ENCODE peak calls at places on chromosomes 6 and 20, in ten cellular contexts. B, G, K, W, V, T, J, C, H and Q are unnamed samples. For H3K4me1, the result is how much of the 10 kb centered on the place peaks cover.

GRCh38 chr20:49935746-49936152 is 448 bp upstream of the RNF114 start:
- DNase-seq in W (no peak), G (no peak), B (no peak), K (no peak), C (no peak), H (no peak), V (no peak), T (no peak), J (no peak), Q (peak)

GRCh38 chr6:30743099-30744053 is 889 bp upstream of the FLOT1 start:
- DNase-seq in W (no peak), J (peak), K (no peak), B (no peak), V (no peak), C (peak), H (no peak), T (no peak), G (peak), Q (no peak)

GRCh38 chr6:83958250-83958685 is 75.3 kb upstream of the MRAP2 start:
- DNase-seq in T (no peak), G (no peak), W (peak), V (peak), J (no peak), K (no peak), H (no peak), B (no peak), C (peak), Q (no peak)

GRCh38 chr6:156662025-156662445 is 115.1 kb upstream of the ARID1B start:
- DNase-seq in J (no peak), T (no peak), W (no peak), C (no peak), V (no peak), B (peak), G (no peak), H (peak), K (no peak), Q (peak)

GRCh38 chr20:26214991-26215390 is 518.3 kb upstream of the ZNF337 start:
- DNase-seq in B (no peak), K (no peak), C (peak), J (no peak), V (no peak), W (no peak), G (no peak), T (no peak), H (no peak), Q (no peak)

GRCh38 chr6:11381801-11382513 is 149.5 kb upstream of the NEDD9 start:
- DNase-seq in J (no peak), G (peak), B (no peak), C (no peak), W (no peak), H (no peak), K (peak), V (no peak), T (no peak), Q (peak)

GRCh38 chr20:9388160-9388825 is 126.1 kb upstream of the LAMP5 start:
- DNase-seq in W (no peak), K (no peak), G (no peak), B (no peak), C (no peak), V (no peak), H (no peak), T (no peak), J (no peak), Q (no peak)

GRCh38 chr20:58130156-58130555 is 98.3 kb downstream of the ANKRD60 start:
- DNase-seq in C (no peak), W (no peak), J (peak), G (no peak), K (no peak), H (peak), V (no peak), T (no peak), B (no peak), Q (no peak)

GRCh38 chr6:25359191-25359861 is 80.2 kb downstream of the CARMIL1 start:
- DNase-seq in K (peak), B (no peak), T (peak), V (peak), J (peak), C (peak), W (peak), G (no peak), H (peak), Q (no peak)

GRCh38 chr6:25147191-25147590 is 132.0 kb upstream of the CARMIL1 start:
- DNase-seq in K (no peak), T (no peak), C (no peak), H (no peak), V (no peak), W (no peak), J (no peak), G (no peak), B (no peak), Q (peak)

GRCh38 chr20:59682603-59683002 is 78.3 kb downstream of the PHACTR3 start:
- DNase-seq in K (no peak), B (no peak), T (no peak), V (no peak), H (no peak), C (no peak), W (no peak), G (no peak), J (no peak), Q (no peak)

GRCh38 chr6:127854009-127854408 is 46.8 kb downstream of the THEMIS start:
- DNase-seq in V (no peak), C (no peak), G (no peak), K (no peak), T (no peak), J (no peak), H (no peak), W (no peak), B (no peak), Q (no peak)

GRCh38 chr6:116682334-116682712 is 1.3 kb downstream of the KPNA5 start:
- DNase-seq in W (peak), G (peak), H (no peak), J (no peak), K (no peak), T (no peak), C (peak), V (no peak), B (no peak), Q (peak)

GRCh38 chr6:69913361-69913760 is 47.0 kb downstream of the COL19A1 start:
- DNase-seq in K (no peak), J (no peak), T (no peak), C (no peak), H (no peak), W (no peak), G (no peak), B (no peak), V (no peak), Q (no peak)

GRCh38 chr6:119524410-119524809 is 174.8 kb upstream of the MAN1A1 start:
- DNase-seq in K (no peak), W (no peak), V (no peak), G (no peak), T (no peak), B (no peak), C (no peak), H (no peak), J (no peak), Q (peak)

GRCh38 chr6:155399062-155399746 is 56.4 kb downstream of the NOX3 start:
- DNase-seq in J (no peak), T (no peak), K (no peak), G (no peak), B (no peak), C (no peak), W (no peak), V (no peak), H (no peak), Q (no peak)

GRCh38 chr20:19137641-19138040 is 74.8 kb upstream of the SLC24A3 start:
- DNase-seq in K (no peak), B (no peak), G (no peak), C (no peak), W (no peak), J (no peak), V (no peak), H (no peak), T (no peak), Q (no peak)

GRCh38 chr20:35314460-35315198 is 22.4 kb upstream of the FAM83C start:
- DNase-seq in V (no peak), W (peak), G (no peak), T (no peak), C (no peak), K (no peak), J (no peak), B (no peak), H (no peak), Q (no peak)
- H3K4me1 ChIP-seq in V (under half), W (half or more), G (under half), T (under half), C (under half), K (under half), J (under half), B (under half), H (under half), Q (under half)

GRCh38 chr20:21102252-21102609 is 3.9 kb downstream of the LINC00237 start:
- DNase-seq in K (no peak), V (no peak), T (no peak), B (no peak), C (no peak), J (no peak), W (no peak), H (peak), G (no peak), Q (no peak)
- H3K4me1 ChIP-seq in K (under half), V (under half), T (under half), B (under half), C (under half), J (under half), W (under half), H (half or more), G (under half), Q (under half)

DNA sequence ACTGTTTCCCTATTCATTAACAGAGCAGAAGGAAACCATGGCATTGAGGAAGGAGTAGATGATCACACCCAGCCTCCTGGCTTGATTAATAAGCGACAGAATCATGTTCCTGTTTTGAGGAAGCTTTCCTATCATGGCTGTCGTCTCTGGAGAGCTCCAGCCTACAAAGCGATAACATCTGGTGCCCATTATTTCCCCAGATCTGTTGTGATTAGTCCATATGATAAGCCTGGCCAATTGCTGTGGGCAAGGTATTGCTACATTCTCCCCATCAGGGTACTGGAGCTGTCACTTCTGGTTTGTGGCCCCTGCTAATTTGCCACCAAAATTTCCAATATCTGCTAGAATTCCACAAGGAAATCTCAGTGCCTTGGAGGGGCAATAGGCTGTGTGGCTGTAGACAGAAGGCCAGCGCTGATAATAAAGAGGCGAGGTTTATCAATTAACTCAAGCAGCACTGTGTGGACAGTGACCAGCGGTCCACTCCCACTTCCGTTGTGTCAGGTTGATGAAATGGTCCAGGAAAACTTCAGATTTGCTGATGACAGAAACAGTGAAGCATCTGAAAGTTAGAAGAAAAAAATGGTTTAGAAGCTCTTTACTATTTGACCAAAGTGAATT is 66.4 kb downstream of the OLIG3 start:
- DNase-seq in C (no peak), V (no peak), H (no peak), B (no peak), W (no peak), J (no peak), T (no peak), K (no peak), G (no peak), Q (no peak)
- H3K4me1 ChIP-seq in C (under half), V (under half), H (under half), B (under half), W (under half), J (under half), T (under half), K (under half), G (under half), Q (half or more)

DNA sequence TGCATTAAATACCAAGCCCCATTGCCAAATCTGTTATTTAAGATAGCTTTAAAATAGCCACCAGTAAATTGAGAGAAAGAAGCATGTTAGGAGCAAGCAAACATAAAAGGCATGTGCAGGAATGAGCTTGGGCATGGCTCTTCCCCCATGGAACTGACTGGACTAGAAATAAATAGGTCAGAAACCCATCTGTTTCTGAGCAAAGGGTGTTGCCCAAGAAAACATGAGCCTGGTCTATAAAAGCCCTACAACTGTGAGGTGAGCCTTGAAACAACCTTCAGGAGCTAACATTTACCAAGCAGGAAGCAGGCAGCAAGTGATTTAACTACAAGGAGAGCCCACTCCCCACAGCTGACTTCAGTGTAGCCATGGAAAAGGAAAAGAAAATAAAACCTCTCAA is 126.3 kb downstream of the C6orf118 start:
- DNase-seq in C (no peak), H (no peak), J (no peak), G (no peak), W (no peak), B (no peak), T (no peak), V (no peak), K (no peak), Q (no peak)
- H3K4me1 ChIP-seq in C (under half), H (under half), J (under half), G (under half), W (under half), B (under half), T (under half), V (under half), K (under half), Q (under half)

GRCh38 chr6:129696028-129696418 is 14.0 kb downstream of the ARHGAP18 start:
- DNase-seq in T (no peak), V (no peak), C (no peak), K (no peak), J (no peak), B (no peak), W (no peak), G (no peak), H (no peak), Q (no peak)
- H3K4me1 ChIP-seq in T (under half), V (under half), C (under half), K (under half), J (under half), B (under half), W (under half), G (under half), H (under half), Q (under half)

GRCh38 chr6:6683964-6684363 is 95.4 kb downstream of the LY86 start:
- DNase-seq in V (no peak), H (no peak), K (no peak), J (no peak), W (no peak), T (no peak), B (no peak), G (no peak), C (no peak), Q (no peak)

GRCh38 chr6:6679633-6680032 is 91.1 kb downstream of the LY86 start:
- DNase-seq in W (no peak), K (no peak), V (no peak), C (no peak), T (no peak), J (no peak), B (no peak), G (no peak), H (no peak), Q (no peak)

GRCh38 chr6:6680524-6680923 is 92.0 kb downstream of the LY86 start:
- DNase-seq in H (no peak), J (no peak), T (no peak), G (no peak), C (no peak), B (no peak), W (no peak), V (no peak), K (no peak), Q (no peak)

GRCh38 chr6:6682225-6682624 is 93.7 kb downstream of the LY86 start:
- DNase-seq in T (no peak), K (no peak), B (no peak), W (no peak), H (no peak), G (no peak), V (no peak), C (no peak), J (no peak), Q (no peak)

DNA sequence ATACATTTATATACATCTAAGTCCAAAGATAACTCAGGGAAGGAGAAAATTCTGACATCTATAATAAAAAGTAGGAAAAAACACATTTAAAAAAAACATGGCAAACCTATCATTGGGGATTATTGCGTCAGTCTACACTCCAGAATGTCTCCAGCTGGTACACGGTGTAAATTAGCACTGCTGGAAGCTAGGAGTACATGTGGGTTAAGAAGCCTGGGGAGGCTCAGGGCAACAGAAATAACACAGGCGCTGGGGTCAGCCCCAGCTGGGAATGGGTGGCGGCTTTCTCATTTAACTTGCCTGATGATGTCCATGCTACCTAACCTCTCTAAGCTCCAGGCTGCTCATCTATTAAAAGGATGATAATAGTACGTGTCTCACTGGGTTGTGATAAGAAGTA is 92.9 kb downstream of the LY86 start:
- DNase-seq in J (no peak), C (no peak), H (no peak), V (no peak), W (no peak), K (no peak), G (no peak), T (no peak), B (no peak), Q (no peak)
- H3K4me1 ChIP-seq in J (under half), C (under half), H (under half), V (under half), W (under half), K (under half), G (under half), T (under half), B (under half), Q (under half)

GRCh38 chr6:56832225-56832624 is 122.7 kb upstream of the BEND6 start:
- DNase-seq in B (no peak), J (no peak), C (no peak), K (no peak), H (no peak), W (no peak), T (no peak), V (no peak), G (no peak), Q (no peak)

GRCh38 chr6:56831334-56831733 is 123.6 kb upstream of the BEND6 start:
- DNase-seq in H (no peak), K (no peak), T (peak), C (no peak), J (no peak), G (no peak), W (no peak), V (no peak), B (no peak), Q (no peak)

GRCh38 chr6:56833873-56834272 is 121.0 kb upstream of the BEND6 start:
- DNase-seq in V (no peak), J (no peak), H (no peak), K (no peak), W (no peak), C (no peak), B (no peak), G (no peak), T (no peak), Q (no peak)

GRCh38 chr6:56835612-56836011 is 119.3 kb upstream of the BEND6 start:
- DNase-seq in C (no peak), T (no peak), H (no peak), B (no peak), K (no peak), G (no peak), W (no peak), J (no peak), V (no peak), Q (no peak)

GRCh38 chr6:56833127-56833791 is 121.6 kb upstream of the BEND6 start:
- DNase-seq in J (no peak), T (peak), W (peak), H (no peak), V (no peak), B (no peak), K (no peak), G (no peak), C (no peak), Q (no peak)
- H3K4me1 ChIP-seq in J (under half), T (under half), W (under half), H (under half), V (under half), B (under half), K (under half), G (under half), C (under half), Q (under half)

GRCh38 chr6:148885920-148886845 is 139.4 kb downstream of the UST start:
- DNase-seq in K (no peak), H (peak), B (no peak), T (no peak), G (no peak), W (peak), J (no peak), C (no peak), V (peak), Q (no peak)
- H3K4me1 ChIP-seq in K (under half), H (half or more), B (under half), T (under half), G (under half), W (under half), J (under half), C (under half), V (under half), Q (under half)

DNA sequence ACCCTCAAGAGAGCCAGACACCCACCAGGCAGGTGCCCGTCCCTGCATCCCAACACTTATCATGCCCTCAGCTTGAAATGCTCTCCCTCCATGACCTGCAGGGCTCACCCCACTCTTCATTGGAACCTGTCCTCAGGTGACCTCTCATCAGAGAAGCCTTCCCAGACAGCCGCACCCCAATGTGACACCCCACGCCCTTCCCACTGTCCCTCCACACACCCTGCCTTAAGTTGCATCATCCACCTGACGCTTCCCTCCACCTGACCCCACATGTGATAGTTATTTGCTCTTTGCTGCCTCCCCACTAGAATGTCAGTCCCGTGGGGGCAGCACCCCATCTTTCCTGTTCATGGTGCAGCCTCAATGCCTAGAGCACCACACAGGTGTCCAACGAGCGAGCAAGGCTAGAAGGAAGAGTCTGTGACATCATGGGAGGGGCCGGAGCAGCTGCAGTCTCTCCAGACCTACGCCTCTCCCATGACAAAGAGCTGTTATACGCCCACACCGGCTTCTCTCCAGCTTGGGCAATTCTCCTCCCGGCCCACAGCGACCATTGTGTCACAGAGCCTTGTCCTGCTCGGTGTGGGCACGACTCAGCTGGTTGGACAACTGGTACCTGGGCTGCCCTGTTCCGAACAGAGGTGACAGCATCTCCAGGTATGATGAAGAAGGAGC is 58.2 kb downstream of the NFATC2 start:
- DNase-seq in G (no peak), J (no peak), B (no peak), W (no peak), V (no peak), H (no peak), T (no peak), C (no peak), K (no peak), Q (no peak)
- H3K4me1 ChIP-seq in G (under half), J (under half), B (under half), W (under half), V (under half), H (under half), T (under half), C (under half), K (under half), Q (under half)